ENCODE peak calls at places on chromosomes 16 and 17, in five cellular contexts. G is non-pigmented ciliary epithelial cell, P is G401, Q is NCI-H1436, D is AG20443. J is an unnamed sample.

GRCh38 chr17:34850023-34850422 is 111.2 kb downstream of the CCT6B start:
- DNase-seq in D (peak; percentile 22), G (no peak), P (no peak), Q (no peak), J (no peak)

GRCh38 chr16:17470871-17471744 is at the start of gene XYLT1:
- DNase-seq in Q (peak; percentile 39), G (no peak), D (peak; percentile 89), P (no peak), J (no peak)

GRCh38 chr17:2909853-2910234 is 113.6 kb downstream of the RAP1GAP2 start:
- DNase-seq in D (no peak), P (no peak), Q (no peak), G (no peak), J (no peak)

GRCh38 chr17:76883744-76884525 is 15.7 kb downstream of the MGAT5B start:
- DNase-seq in D (no peak), P (peak; percentile 38), Q (no peak), G (no peak), J (no peak)

GRCh38 chr16:50573947-50574751 is 26.0 kb downstream of the NKD1 start:
- DNase-seq in P (no peak), G (no peak), Q (no peak), D (no peak), J (no peak)

GRCh38 chr16:86353934-86354333 is 156.4 kb upstream of the FOXF1 start:
- DNase-seq in Q (no peak), D (no peak), G (no peak), P (no peak), J (no peak)

GRCh38 chr16:21526923-21527807 is 72.2 kb upstream of the METTL9 start:
- DNase-seq in Q (no peak), D (no peak), P (peak; percentile 74), G (no peak), J (no peak)

GRCh38 chr17:56478836-56479447 is 114.6 kb upstream of the NOG start:
- DNase-seq in G (no peak), Q (no peak), P (peak; percentile 10), D (peak; percentile 22), J (no peak)

GRCh38 chr16:25035494-25036405 is 20.6 kb upstream of the ARHGAP17 start:
- DNase-seq in P (no peak), G (no peak), D (no peak), Q (no peak), J (no peak)

GRCh38 chr17:82218349-82219075 is 5.9 kb upstream of the CCDC57 start:
- DNase-seq in Q (no peak), D (no peak), G (no peak), P (no peak), J (no peak)

GRCh38 chr17:78374631-78375274 is 3.7 kb upstream of the PGS1 start:
- DNase-seq in G (no peak), P (no peak), D (peak; percentile 67), Q (no peak), J (no peak)

GRCh38 chr17:81401727-81402529 is 6.7 kb downstream of the BAHCC1 start:
- DNase-seq in Q (peak; percentile 31), P (peak; percentile 51), G (no peak), D (no peak), J (no peak)

GRCh38 chr16:35234679-35235078 is 1775.3 kb downstream of the TP53TG3F start:
- DNase-seq in D (no peak), P (no peak), G (no peak), Q (no peak), J (no peak)

GRCh38 chr16:82329504-82330192 is 159.6 kb upstream of the MPHOSPH6 start:
- DNase-seq in D (no peak), P (no peak), Q (peak; percentile 24), G (no peak), J (peak; percentile 81)

GRCh38 chr16:21116148-21116693 is 34.4 kb downstream of the DNAH3 start:
- DNase-seq in P (no peak), Q (no peak), D (no peak), G (no peak), J (no peak)

GRCh38 chr17:32240745-32241144 is 24.9 kb upstream of the RHBDL3 start:
- DNase-seq in P (peak; percentile 92), D (no peak), G (no peak), Q (no peak), J (no peak)

GRCh38 chr17:59565959-59566324 is 532 bp downstream of the DHX40 start:
- DNase-seq in G (peak; percentile 46), Q (peak; percentile 88), P (peak; percentile 90), D (peak; percentile 86), J (peak; percentile 88)

GRCh38 chr17:52134641-52135040 is 23.9 kb downstream of the CA10 start:
- DNase-seq in P (peak; percentile 75), G (no peak), Q (no peak), D (no peak), J (no peak)

GRCh38 chr17:40303009-40303657 is 5.8 kb upstream of the RARA start:
- DNase-seq in P (peak; percentile 82), G (no peak), Q (peak; percentile 64), D (peak; percentile 61), J (peak; percentile 71)

GRCh38 chr17:76927577-76927976 is 59.4 kb downstream of the MGAT5B start:
- DNase-seq in G (no peak), Q (no peak), P (no peak), D (no peak), J (no peak)

GRCh38 chr17:75764711-75765421 is at the start of gene GALK1:
- DNase-seq in D (peak; percentile 94), Q (peak; percentile 72), G (no peak), P (peak; percentile 58), J (peak; percentile 60)

GRCh38 chr16:84689126-84689525 is 10.7 kb upstream of the USP10 start:
- DNase-seq in D (peak; percentile 76), P (no peak), Q (no peak), G (peak; percentile 91), J (no peak)

GRCh38 chr16:48901712-48902374 is 291.9 kb upstream of the N4BP1 start:
- DNase-seq in G (no peak), D (no peak), P (no peak), Q (peak; percentile 19), J (no peak)

GRCh38 chr17:74569392-74570003 is 2.2 kb upstream of the CD300H start:
- DNase-seq in D (peak; percentile 76), P (peak; percentile 53), G (peak; percentile 88), Q (no peak), J (no peak)

GRCh38 chr16:1472974-1473373 is 1.9 kb downstream of the CLCN7 start:
- DNase-seq in D (no peak), P (no peak), Q (no peak), G (no peak), J (no peak)

GRCh38 chr16:88491560-88492310 is 38.7 kb downstream of the ZFPM1 start:
- DNase-seq in G (no peak), D (no peak), P (no peak), Q (no peak), J (no peak)

GRCh38 chr17:29357232-29357631 is 32.9 kb upstream of the TAOK1 start:
- DNase-seq in P (no peak), Q (no peak), D (no peak), G (no peak), J (no peak)

GRCh38 chr16:24111903-24112302 is 144.2 kb upstream of the CACNG3 start:
- DNase-seq in G (no peak), D (no peak), P (no peak), Q (no peak), J (no peak)

GRCh38 chr17:45813051-45813731 is 29.1 kb downstream of the CRHR1 start:
- DNase-seq in G (no peak), P (no peak), Q (no peak), D (no peak), J (no peak)

GRCh38 chr16:86261379-86261778 is 248.9 kb upstream of the FOXF1 start:
- DNase-seq in D (no peak), Q (no peak), G (no peak), P (no peak), J (no peak)

GRCh38 chr17:82328994-82329507 is 4.5 kb downstream of the SECTM1 start:
- DNase-seq in P (no peak), Q (no peak), G (no peak), D (no peak), J (no peak)

GRCh38 chr16:31542763-31543162 is 15.1 kb downstream of the AHSP start:
- DNase-seq in Q (no peak), G (no peak), D (no peak), P (no peak), J (no peak)

GRCh38 chr16:88613-89012 is 10.6 kb downstream of the MPG start:
- DNase-seq in P (no peak), D (no peak), G (no peak), Q (no peak), J (no peak)

GRCh38 chr16:54503011-54503410 is 216.4 kb upstream of the IRX3 start:
- DNase-seq in Q (no peak), D (peak; percentile 63), G (no peak), P (peak; percentile 45), J (no peak)

GRCh38 chr17:49217651-49218413 is 7.3 kb downstream of the ABI3 start:
- DNase-seq in P (no peak), G (no peak), D (no peak), Q (no peak), J (no peak)

GRCh38 chr16:11560701-11561439 is 25.8 kb downstream of the LITAF start:
- DNase-seq in G (no peak), D (no peak), P (no peak), Q (no peak), J (no peak)

J was measured in NCI-H2081.